ENCODE peak calls at places on chromosomes 6 and 20, in six cellular contexts. G is Peyer's patch, Y is cardiac muscle cell, S is cardiac fibroblast, I is ovary, C is tibial nerve. J is an unnamed sample.

GRCh38 chr20:62138912-62139311 is 4.3 kb downstream of the PSMA7 start:
- DNase-seq in Y (no peak), I (no peak), C (no peak), G (no peak), S (no peak), J (no peak)

GRCh38 chr6:127844529-127844928 is 56.3 kb downstream of the THEMIS start:
- DNase-seq in I (no peak), S (no peak), Y (no peak), C (no peak), G (no peak), J (no peak)

GRCh38 chr6:131367206-131367873 is 205.7 kb upstream of the ARG1 start:
- DNase-seq in C (no peak), S (no peak), G (no peak), Y (no peak), I (no peak), J (no peak)

GRCh38 chr6:145887969-145888368 is 73.4 kb upstream of the FBXO30 start:
- DNase-seq in G (no peak), Y (peak; percentile 36), I (peak; percentile 16), S (peak; percentile 31), C (no peak), J (no peak)

GRCh38 chr6:24919404-24919892 is 16.3 kb downstream of the RIPOR2 start:
- DNase-seq in I (no peak), G (no peak), Y (no peak), S (no peak), C (no peak), J (no peak)

GRCh38 chr6:39062014-39062740 is 13.6 kb downstream of the GLP1R start:
- DNase-seq in I (no peak), Y (no peak), G (no peak), C (no peak), S (no peak), J (no peak)

GRCh38 chr6:118372413-118372812 is 175.7 kb upstream of the PLN start:
- DNase-seq in C (no peak), G (no peak), I (no peak), S (peak; percentile 23), Y (peak; percentile 16), J (no peak)

GRCh38 chr20:51400051-51400926 is 142.2 kb downstream of the NFATC2 start:
- DNase-seq in G (peak; percentile 76), S (peak; percentile 23), C (no peak), Y (no peak), I (no peak), J (no peak)

GRCh38 chr20:17827759-17828559 is 128.2 kb downstream of the BANF2 start:
- DNase-seq in I (no peak), C (no peak), Y (no peak), G (no peak), S (no peak), J (no peak)

GRCh38 chr6:167705211-167705750 is 121.4 kb upstream of the AFDN start:
- DNase-seq in C (no peak), S (no peak), G (no peak), Y (no peak), I (no peak), J (no peak)

GRCh38 chr20:35602851-35603495 is 12.7 kb upstream of the SPAG4 start:
- DNase-seq in G (no peak), C (no peak), I (no peak), Y (no peak), S (no peak), J (no peak)
- H3K4me3 ChIP-seq in G (no peak overlapping the region), C (no peak overlapping the region), I (no peak overlapping the region), Y (no peak overlapping the region), S (no peak overlapping the region), J (no peak overlapping the region)

GRCh38 chr20:48544402-48545333 is 283.1 kb downstream of the PREX1 start:
- DNase-seq in Y (no peak), C (no peak), S (no peak), G (no peak), I (no peak), J (no peak)
- TF ChIP-seq CTCF in Y (no peak), C (no peak), S (no peak), G (no peak), I (no peak), J (no peak)

DNA sequence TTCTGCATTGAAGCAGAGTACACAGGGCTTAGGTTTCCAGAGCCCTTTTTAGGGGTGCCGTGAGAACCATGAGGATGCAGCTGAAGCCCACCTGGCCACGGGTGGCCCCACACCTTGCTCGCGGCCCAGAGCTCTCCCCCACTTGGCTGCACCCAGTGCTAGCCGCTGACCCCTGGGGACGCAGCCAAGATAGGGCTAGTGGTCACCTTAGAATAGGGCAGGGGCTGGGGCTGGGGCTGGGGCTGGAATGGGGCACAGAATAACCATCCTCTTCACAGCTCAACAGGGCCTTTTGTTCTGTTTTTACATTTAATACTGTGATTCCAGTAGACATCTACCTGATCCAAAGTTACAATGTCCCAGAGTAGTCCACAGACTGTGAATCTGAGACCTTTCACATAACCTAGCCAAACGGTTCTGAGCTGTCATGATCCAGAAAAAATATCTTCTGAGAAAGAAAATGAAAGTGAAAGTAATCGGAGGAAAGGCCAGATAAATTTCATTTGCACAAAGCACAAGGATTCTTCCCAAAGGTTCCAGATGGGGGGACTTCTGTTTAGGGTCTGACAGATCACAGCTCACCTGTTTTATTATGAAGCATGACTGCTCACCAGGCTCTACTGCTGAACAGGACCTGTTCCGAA is 402.1 kb downstream of the THBS2 start:
- DNase-seq in I (no peak), Y (peak; percentile 21), S (peak; percentile 23), C (no peak), G (no peak), J (no peak)
- H3K4me3 ChIP-seq in I (peak overlapping the region; percentile 27), Y (no peak overlapping the region), S (peak overlapping the region; percentile 40), C (peak overlapping the region; percentile 7), G (peak overlapping the region; percentile 23), J (peak overlapping the region; percentile 20)

GRCh38 chr20:326645-327031 is 1.3 kb downstream of the SOX12 start:
- DNase-seq in Y (peak; percentile 37), I (no peak), C (no peak), S (peak; percentile 14), G (no peak), J (no peak)

GRCh38 chr20:325043-325888 is at the start of gene SOX12:
- DNase-seq in C (peak; percentile 97), Y (peak; percentile 96), S (peak; percentile 87), I (peak; percentile 98), G (peak; percentile 99), J (peak; percentile 98)

GRCh38 chr20:325889-326644 is 715 bp downstream of the SOX12 start:
- DNase-seq in I (peak; percentile 80), S (peak; percentile 58), C (no peak), G (peak; percentile 67), Y (peak; percentile 76), J (peak; percentile 84)

GRCh38 chr20:327041-327945 is 1.9 kb downstream of the SOX12 start:
- DNase-seq in I (peak; percentile 95), C (peak; percentile 73), Y (peak; percentile 96), G (peak; percentile 78), S (peak; percentile 78), J (peak; percentile 86)

GRCh38 chr20:324177-325042 is 942 bp upstream of the SOX12 start:
- DNase-seq in C (peak; percentile 86), G (peak; percentile 92), S (peak; percentile 79), Y (peak; percentile 89), I (peak; percentile 92), J (peak; percentile 91)
- TF ChIP-seq CTCF in C (no peak), G (no peak), S (peak; percentile 43), Y (peak; percentile 44), I (peak; percentile 20), J (no peak)

GRCh38 chr20:3473944-3474343 is 3.1 kb downstream of the ATRN start:
- DNase-seq in I (no peak), G (no peak), Y (no peak), S (no peak), C (no peak), J (no peak)
- H3K4me3 ChIP-seq in I (no peak overlapping the region), G (no peak overlapping the region), Y (no peak overlapping the region), S (no peak overlapping the region), C (no peak overlapping the region), J (no peak overlapping the region)

GRCh38 chr6:107083047-107083768 is 32.1 kb downstream of the BEND3 start:
- DNase-seq in Y (no peak), C (no peak), I (no peak), G (no peak), S (no peak), J (no peak)

GRCh38 chr6:107080036-107080435 is 35.3 kb downstream of the BEND3 start:
- DNase-seq in S (peak; percentile 19), G (no peak), Y (no peak), C (no peak), I (no peak), J (no peak)

GRCh38 chr6:107083921-107084320 is 31.4 kb downstream of the BEND3 start:
- DNase-seq in Y (no peak), C (no peak), S (no peak), G (no peak), I (no peak), J (no peak)

GRCh38 chr6:107079429-107079828 is 35.9 kb downstream of the BEND3 start:
- DNase-seq in G (no peak), S (no peak), Y (no peak), I (no peak), C (no peak), J (no peak)

DNA sequence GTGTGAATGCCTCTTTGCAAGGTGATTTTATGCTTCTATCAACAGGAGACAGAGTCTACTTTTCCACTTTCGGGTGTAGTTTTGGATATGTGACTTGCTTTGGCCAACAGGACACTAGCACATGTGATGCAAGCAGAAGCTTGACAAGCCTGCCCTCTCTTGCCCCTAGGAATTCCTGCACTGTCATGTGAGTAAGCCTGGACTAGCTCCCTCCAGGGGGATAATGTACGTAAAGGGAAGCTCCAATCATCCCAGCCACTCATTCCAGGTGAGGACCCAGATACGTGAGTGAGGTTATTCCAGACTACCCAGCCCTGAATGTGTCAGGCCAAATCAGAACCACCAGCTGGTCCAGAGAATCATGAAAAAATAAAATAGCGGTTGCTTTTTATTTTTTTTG is 33.3 kb downstream of the BEND3 start:
- DNase-seq in C (no peak), Y (peak; percentile 15), I (no peak), S (no peak), G (no peak), J (no peak)
- TF ChIP-seq CTCF in C (no peak), Y (no peak), I (no peak), S (no peak), G (no peak), J (no peak)

GRCh38 chr6:49911252-49911651 is 44.9 kb upstream of the CRISP1 start:
- DNase-seq in S (no peak), G (no peak), C (no peak), Y (no peak), I (no peak), J (no peak)
- H3K4me3 ChIP-seq in S (no peak overlapping the region), G (no peak overlapping the region), C (no peak overlapping the region), Y (no peak overlapping the region), I (no peak overlapping the region), J (no peak overlapping the region)

DNA sequence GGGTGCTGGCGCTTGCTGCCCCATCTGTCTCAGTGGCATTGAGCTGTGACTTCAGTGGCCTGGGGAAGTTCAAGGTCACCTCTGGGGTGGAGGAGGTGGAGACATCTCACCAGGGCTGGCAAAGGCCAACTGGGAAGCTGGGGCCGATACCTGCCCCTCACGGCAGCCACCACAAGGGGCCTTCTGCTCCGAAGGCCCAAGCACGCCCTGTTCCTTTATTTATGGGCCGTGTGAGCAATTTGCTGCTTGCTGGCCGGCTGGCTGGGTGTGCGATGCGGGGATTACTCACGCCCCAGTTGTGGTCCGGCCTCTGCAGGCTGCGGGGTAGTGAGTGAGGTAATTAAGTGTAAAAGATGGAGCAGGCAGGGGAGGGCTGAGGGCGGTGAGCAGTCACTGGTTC is 13.2 kb upstream of the SCRT2 start:
- DNase-seq in Y (no peak), G (no peak), I (no peak), S (no peak), C (no peak), J (peak; percentile 41)
- TF ChIP-seq CTCF in Y (no peak), G (no peak), I (no peak), S (no peak), C (no peak), J (no peak)